ENCODE peak calls at places on chromosomes 13 and 19, in nine cellular contexts. Q is lower leg skin, C is thoracic aorta, Y is AG04450, U is ovary, B is nephron progenitor cell, N is dorsolateral prefrontal cortex, P is lower lobe of right lung, T is psoas muscle. A is an unnamed sample.

GRCh38 chr13:29737061-29737460 is 113.4 kb downstream of the UBL3 start:
- DNase-seq in T (no peak), N (no peak), B (no peak), Q (no peak), U (no peak), P (no peak), C (no peak), Y (no peak), A (no peak)

GRCh38 chr13:42277618-42278276 is 5.8 kb downstream of the AKAP11 start:
- DNase-seq in P (no peak), Q (no peak), C (no peak), U (no peak), B (no peak), Y (no peak), N (no peak), T (no peak), A (no peak)

GRCh38 chr13:48950507-48950886 is 25.2 kb upstream of the FNDC3A start:
- DNase-seq in Q (no peak), T (no peak), Y (no peak), N (no peak), B (no peak), U (no peak), C (no peak), P (no peak), A (no peak)

GRCh38 chr13:44523176-44524017 is 52.7 kb downstream of the TSC22D1 start:
- DNase-seq in C (no peak), N (no peak), P (no peak), Q (no peak), U (no peak), B (no peak), Y (peak), T (no peak), A (no peak)

GRCh38 chr13:98941118-98941517 is 36.7 kb downstream of the DOCK9 start:
- DNase-seq in B (no peak), U (no peak), P (no peak), N (no peak), Q (no peak), C (no peak), T (no peak), Y (no peak), A (no peak)

GRCh38 chr19:7850429-7850819 is 20.4 kb downstream of the EVI5L start:
- DNase-seq in P (no peak), Y (no peak), T (no peak), Q (no peak), N (peak), C (no peak), U (no peak), B (no peak), A (no peak)

GRCh38 chr19:36421749-36422481 is 3.5 kb upstream of the ZFP82 start:
- DNase-seq in T (no peak), B (no peak), Y (no peak), C (no peak), Q (no peak), U (no peak), N (no peak), P (no peak), A (no peak)

GRCh38 chr13:36858285-36858684 is 39.3 kb downstream of the RFXAP start:
- DNase-seq in U (no peak), T (no peak), B (peak), Y (peak), N (no peak), P (no peak), Q (no peak), C (no peak), A (no peak)

GRCh38 chr13:23711355-23711754 is 141.1 kb downstream of the TNFRSF19 start:
- DNase-seq in N (no peak), Q (no peak), U (no peak), P (no peak), Y (no peak), T (no peak), B (no peak), C (no peak), A (no peak)

GRCh38 chr19:14375055-14375581 is 6.1 kb upstream of the ADGRE5 start:
- DNase-seq in B (no peak), C (no peak), T (peak), P (peak), U (no peak), Y (no peak), N (no peak), Q (peak), A (peak)

GRCh38 chr19:35732540-35733179 is 9.6 kb downstream of the IGFLR1 start:
- DNase-seq in N (no peak), C (no peak), Q (no peak), Y (no peak), P (no peak), T (no peak), B (no peak), U (no peak), A (no peak)

GRCh38 chr19:58557253-58558065 is 952 bp downstream of the UBE2M start:
- DNase-seq in T (no peak), P (no peak), N (no peak), Y (no peak), Q (no peak), C (no peak), U (no peak), B (no peak), A (no peak)

GRCh38 chr13:35858665-35859064 is 272.5 kb downstream of the DCLK1 start:
- DNase-seq in T (no peak), C (no peak), Q (no peak), P (no peak), U (no peak), Y (no peak), N (no peak), B (no peak), A (no peak)

GRCh38 chr13:47100214-47100853 is 203.5 kb upstream of the HTR2A start:
- DNase-seq in T (no peak), P (no peak), C (no peak), Q (no peak), Y (peak), B (no peak), N (no peak), U (no peak), A (no peak)

GRCh38 chr19:12956446-12957388 is at the start of gene GADD45GIP1:
- DNase-seq in C (no peak), U (peak), Y (no peak), N (peak), T (peak), B (peak), P (peak), Q (no peak), A (peak)

GRCh38 chr19:45468159-45468651 is 409 bp downstream of the FOSB start:
- DNase-seq in P (no peak), Y (no peak), T (peak), N (no peak), C (no peak), B (peak), Q (no peak), U (peak), A (no peak)
- TF ChIP-seq CTCF in P (no peak), Y (peak), T (no peak), N (no peak), C (no peak), B (no peak), Q (no peak), U (no peak), A (no peak)

GRCh38 chr19:2724148-2724557 is 3.0 kb upstream of the DIRAS1 start:
- DNase-seq in P (no peak), N (no peak), Y (no peak), B (peak), T (no peak), C (no peak), U (no peak), Q (no peak), A (no peak)
- TF ChIP-seq CTCF in P (no peak), N (no peak), Y (no peak), B (no peak), T (no peak), C (no peak), U (no peak), Q (no peak), A (no peak)

GRCh38 chr13:87810391-87810801 is 139.2 kb downstream of the SLITRK5 start:
- DNase-seq in T (no peak), U (no peak), Q (no peak), Y (no peak), P (no peak), N (no peak), B (peak), C (no peak), A (no peak)
- TF ChIP-seq CTCF in T (no peak), U (no peak), Q (no peak), Y (no peak), P (no peak), N (no peak), B (no peak), C (no peak), A (no peak)

GRCh38 chr19:3984908-3985642 is at the start of gene EEF2:
- DNase-seq in N (peak), Q (peak), U (peak), T (peak), B (peak), P (peak), Y (peak), C (peak), A (peak)

GRCh38 chr19:3987619-3988371 is 2.5 kb upstream of the EEF2 start:
- DNase-seq in T (peak), Y (peak), P (peak), Q (peak), B (peak), N (peak), U (peak), C (peak), A (peak)

GRCh38 chr19:3985643-3986259 is 488 bp upstream of the EEF2 start:
- DNase-seq in C (no peak), U (no peak), Y (no peak), B (peak), Q (peak), N (no peak), P (no peak), T (no peak), A (no peak)

GRCh38 chr19:3984584-3984907 is 717 bp downstream of the EEF2 start:
- DNase-seq in C (no peak), U (no peak), B (no peak), T (no peak), Q (peak), Y (no peak), N (no peak), P (no peak), A (no peak)

GRCh38 chr19:3986260-3987041 is 1.2 kb upstream of the EEF2 start:
- DNase-seq in P (no peak), Y (no peak), Q (no peak), N (peak), U (no peak), T (peak), C (no peak), B (peak), A (no peak)
- TF ChIP-seq CTCF in P (peak), Y (peak), Q (no peak), N (peak), U (peak), T (peak), C (peak), B (peak), A (peak)

GRCh38 chr19:55114566-55115145 is 2.8 kb downstream of the PPP1R12C start:
- DNase-seq in P (no peak), B (no peak), T (no peak), Q (no peak), N (no peak), U (no peak), C (no peak), Y (no peak), A (no peak)

GRCh38 chr19:55112246-55112780 is 5.1 kb downstream of the PPP1R12C start:
- DNase-seq in Y (no peak), C (no peak), Q (no peak), T (no peak), N (no peak), B (no peak), U (no peak), P (no peak), A (no peak)

GRCh38 chr19:55111238-55111831 is 6.1 kb downstream of the PPP1R12C start:
- DNase-seq in B (no peak), Y (no peak), U (no peak), N (no peak), P (no peak), T (no peak), Q (no peak), C (no peak), A (no peak)

GRCh38 chr19:55113570-55114039 is 3.8 kb downstream of the PPP1R12C start:
- DNase-seq in C (peak), N (no peak), P (peak), B (peak), Y (peak), U (peak), T (peak), Q (peak), A (peak)

GRCh38 chr19:55112781-55113569 is 4.5 kb downstream of the PPP1R12C start:
- DNase-seq in N (no peak), Q (no peak), Y (no peak), B (no peak), P (no peak), T (no peak), C (no peak), U (peak), A (no peak)
- TF ChIP-seq CTCF in N (no peak), Q (no peak), Y (no peak), B (no peak), P (no peak), T (no peak), C (no peak), U (no peak), A (peak)

DNA sequence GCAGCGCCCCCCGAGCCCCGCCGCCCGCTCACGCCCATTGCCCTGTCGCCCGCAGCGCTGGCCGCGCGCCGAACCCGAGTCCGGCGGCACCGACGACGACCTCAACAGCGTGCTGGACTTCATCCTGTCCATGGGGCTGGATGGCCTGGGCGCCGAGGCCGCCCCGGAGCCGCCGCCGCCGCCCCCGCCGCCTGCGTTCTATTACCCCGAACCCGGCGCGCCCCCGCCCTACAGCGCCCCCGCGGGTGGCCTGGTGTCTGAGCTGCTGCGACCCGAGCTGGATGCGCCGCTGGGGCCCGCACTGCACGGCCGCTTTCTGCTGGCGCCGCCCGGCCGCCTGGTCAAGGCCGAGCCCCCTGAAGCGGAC is 518 bp downstream of the KLF2 start:
- DNase-seq in Y (no peak), B (peak), C (no peak), Q (no peak), T (peak), U (peak), N (no peak), P (peak), A (no peak)
- TF ChIP-seq CTCF in Y (no peak), B (no peak), C (no peak), Q (no peak), T (peak), U (peak), N (no peak), P (no peak), A (no peak)

GRCh38 chr19:55452381-55453325 is 8.8 kb downstream of the ISOC2 start:
- DNase-seq in Y (peak), T (peak), C (no peak), Q (peak), P (no peak), U (peak), N (peak), B (peak), A (peak)
- TF ChIP-seq CTCF in Y (no peak), T (no peak), C (no peak), Q (no peak), P (no peak), U (peak), N (peak), B (no peak), A (no peak)

A was measured in heart right ventricle.